ENCODE peak calls at places on chromosomes 13 and 19, in seven cellular contexts. E, R, Q, X, Y, T and U are unnamed samples.

GRCh38 chr13:24680258-24680920 is at the start of gene ATP12A:
- DNase-seq in E (no peak), R (no peak), Q (no peak), X (no peak), Y (peak), T (no peak), U (no peak)

GRCh38 chr19:38264486-38265212 is at the start of gene SPINT2:
- DNase-seq in E (no peak), R (no peak), Q (no peak), X (no peak), Y (peak), T (no peak), U (no peak)

GRCh38 chr19:12606796-12607195 is 3.8 kb downstream of the ZNF490 start:
- DNase-seq in E (no peak), R (no peak), Q (no peak), X (no peak), Y (no peak), T (no peak), U (no peak)

GRCh38 chr13:110358381-110358780 is 51.3 kb downstream of the COL4A2 start:
- DNase-seq in E (no peak), R (no peak), Q (no peak), X (no peak), Y (no peak), T (no peak), U (no peak)

GRCh38 chr13:24742294-24742693 is 21.7 kb upstream of the RNF17 start:
- DNase-seq in E (no peak), R (peak), Q (no peak), X (no peak), Y (no peak), T (no peak), U (no peak)

GRCh38 chr13:85367887-85368286 is 431.3 kb downstream of the SLITRK6 start:
- DNase-seq in E (no peak), R (peak), Q (no peak), X (no peak), Y (no peak), T (peak), U (no peak)

GRCh38 chr13:98105929-98106336 is 37.0 kb upstream of the FARP1 start:
- DNase-seq in E (no peak), R (peak), Q (no peak), X (peak), Y (no peak), T (peak), U (no peak)

GRCh38 chr19:34241513-34242337 is 12.6 kb upstream of the GARRE1 start:
- DNase-seq in E (no peak), R (peak), Q (peak), X (no peak), Y (peak), T (no peak), U (no peak)

GRCh38 chr19:16048583-16048982 is 27.7 kb upstream of the TPM4 start:
- DNase-seq in E (no peak), R (no peak), Q (no peak), X (no peak), Y (no peak), T (no peak), U (no peak)

GRCh38 chr13:57075588-57075987 is 65.1 kb upstream of the PRR20A start:
- DNase-seq in E (no peak), R (no peak), Q (no peak), X (no peak), Y (no peak), T (no peak), U (no peak)

GRCh38 chr19:4140237-4140711 is 13.2 kb upstream of the CREB3L3 start:
- DNase-seq in E (no peak), R (peak), Q (peak), X (peak), Y (no peak), T (peak), U (no peak)

GRCh38 chr13:112885782-112886268 is 83.2 kb upstream of the MCF2L start:
- DNase-seq in E (no peak), R (peak), Q (peak), X (peak), Y (peak), T (peak), U (peak)

GRCh38 chr19:55694241-55694655 is 19.2 kb downstream of the EPN1 start:
- DNase-seq in E (no peak), R (no peak), Q (no peak), X (peak), Y (no peak), T (no peak), U (peak)

GRCh38 chr13:113945857-113946408 is 27.9 kb downstream of the C13orf46 start:
- DNase-seq in E (no peak), R (no peak), Q (no peak), X (no peak), Y (no peak), T (no peak), U (no peak)

GRCh38 chr13:30889196-30889690 is 16.8 kb upstream of the MEDAG start:
- DNase-seq in E (no peak), R (no peak), Q (no peak), X (no peak), Y (no peak), T (no peak), U (no peak)

GRCh38 chr19:6378498-6378897 is 2.8 kb upstream of the PSPN start:
- DNase-seq in E (no peak), R (no peak), Q (no peak), X (no peak), Y (no peak), T (no peak), U (no peak)

GRCh38 chr19:6041071-6041470 is 63.1 kb upstream of the RANBP3 start:
- DNase-seq in E (no peak), R (no peak), Q (no peak), X (no peak), Y (no peak), T (no peak), U (peak)

GRCh38 chr19:50333737-50334617 is 4.8 kb upstream of the KCNC3 start:
- DNase-seq in E (no peak), R (no peak), Q (peak), X (peak), Y (peak), T (peak), U (peak)

GRCh38 chr13:24738366-24738847 is 25.6 kb upstream of the RNF17 start:
- DNase-seq in E (no peak), R (no peak), Q (no peak), X (no peak), Y (no peak), T (no peak), U (no peak)

GRCh38 chr13:32125746-32126145 is 94.2 kb downstream of the FRY start:
- DNase-seq in E (no peak), R (no peak), Q (no peak), X (no peak), Y (no peak), T (no peak), U (no peak)

GRCh38 chr19:9296336-9296735 is 13.3 kb downstream of the ZNF699 start:
- DNase-seq in E (no peak), R (no peak), Q (no peak), X (no peak), Y (no peak), T (peak), U (no peak)

GRCh38 chr13:76965759-76966421 is 17.6 kb downstream of the ACOD1 start:
- DNase-seq in E (no peak), R (peak), Q (no peak), X (peak), Y (no peak), T (peak), U (no peak)

GRCh38 chr13:93227906-93228801 is 1.5 kb downstream of the GPC6 start:
- DNase-seq in E (no peak), R (peak), Q (peak), X (peak), Y (peak), T (peak), U (no peak)

GRCh38 chr19:39502640-39503417 is 4.1 kb downstream of the DLL3 start:
- DNase-seq in E (no peak), R (peak), Q (peak), X (peak), Y (peak), T (peak), U (no peak)

GRCh38 chr19:4051175-4052101 is 15.3 kb downstream of the ZBTB7A start:
- DNase-seq in E (no peak), R (no peak), Q (peak), X (no peak), Y (no peak), T (peak), U (no peak)

GRCh38 chr13:22176968-22177545 is 506.2 kb downstream of the FGF9 start:
- DNase-seq in E (no peak), R (no peak), Q (no peak), X (no peak), Y (no peak), T (no peak), U (no peak)

GRCh38 chr13:106573855-106574254 is 5.9 kb upstream of the ARGLU1 start:
- DNase-seq in E (no peak), R (no peak), Q (no peak), X (peak), Y (no peak), T (peak), U (no peak)

GRCh38 chr19:44620667-44621066 is 7.3 kb downstream of the IGSF23 start:
- DNase-seq in E (no peak), R (no peak), Q (no peak), X (no peak), Y (no peak), T (peak), U (no peak)

GRCh38 chr19:44618640-44619357 is 5.4 kb downstream of the IGSF23 start:
- DNase-seq in E (no peak), R (no peak), Q (no peak), X (no peak), Y (no peak), T (no peak), U (no peak)

GRCh38 chr19:44623626-44624025 is 10.3 kb downstream of the IGSF23 start:
- DNase-seq in E (no peak), R (no peak), Q (no peak), X (no peak), Y (no peak), T (no peak), U (no peak)

GRCh38 chr19:44623080-44623479 is 9.7 kb downstream of the IGSF23 start:
- DNase-seq in E (no peak), R (peak), Q (no peak), X (no peak), Y (no peak), T (peak), U (no peak)

GRCh38 chr19:44621367-44621766 is 8.0 kb downstream of the IGSF23 start:
- DNase-seq in E (no peak), R (no peak), Q (no peak), X (no peak), Y (no peak), T (no peak), U (no peak)
- TF ChIP-seq CTCF in E (no peak), R (no peak), Q (no peak), X (no peak), Y (no peak), T (no peak), U (no peak)

GRCh38 chr13:91154553-91154952 is 192.9 kb upstream of the MIR17HG start:
- DNase-seq in E (no peak), R (peak), Q (no peak), X (no peak), Y (no peak), T (peak), U (no peak)

GRCh38 chr13:91155512-91156114 is 191.9 kb upstream of the MIR17HG start:
- DNase-seq in E (no peak), R (no peak), Q (no peak), X (no peak), Y (no peak), T (no peak), U (no peak)

GRCh38 chr13:91154954-91155353 is 192.5 kb upstream of the MIR17HG start:
- DNase-seq in E (no peak), R (no peak), Q (no peak), X (no peak), Y (no peak), T (no peak), U (no peak)

GRCh38 chr13:91157273-91158014 is 190.0 kb upstream of the MIR17HG start:
- DNase-seq in E (no peak), R (no peak), Q (no peak), X (no peak), Y (no peak), T (no peak), U (no peak)

GRCh38 chr13:91158015-91158390 is 189.5 kb upstream of the MIR17HG start:
- DNase-seq in E (no peak), R (peak), Q (no peak), X (no peak), Y (no peak), T (no peak), U (no peak)
- TF ChIP-seq CTCF in E (no peak), R (peak), Q (no peak), X (peak), Y (peak), T (no peak), U (peak)

GRCh38 chr13:66468656-66469055 is 761.5 kb downstream of the PCDH9 start:
- DNase-seq in E (no peak), R (no peak), Q (no peak), X (no peak), Y (no peak), T (peak), U (no peak)

DNA sequence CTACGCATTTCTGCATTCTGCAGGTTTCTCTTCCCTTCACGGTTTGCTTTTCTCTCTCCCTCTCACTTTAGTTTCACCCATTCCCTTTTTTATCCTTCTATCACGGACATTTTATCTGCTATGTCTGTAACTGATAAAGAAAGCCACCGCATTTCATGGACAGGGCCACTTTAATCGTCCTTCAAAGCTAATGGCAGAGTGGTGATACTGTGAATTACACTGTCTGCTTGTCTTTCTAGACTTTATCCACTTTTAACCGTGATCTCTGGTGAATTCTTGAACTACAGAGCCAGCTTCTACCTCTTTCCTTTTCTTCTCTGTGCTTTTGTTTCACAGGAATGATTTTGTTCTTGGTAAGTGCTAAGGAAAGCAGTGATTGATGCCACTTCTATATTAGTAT is 760.4 kb downstream of the PCDH9 start:
- DNase-seq in E (no peak), R (no peak), Q (no peak), X (no peak), Y (no peak), T (no peak), U (no peak)
- TF ChIP-seq CTCF in E (no peak), R (no peak), Q (no peak), X (no peak), Y (no peak), T (no peak), U (no peak)

GRCh38 chr13:109332501-109333499 is 453.6 kb downstream of the IRS2 start:
- DNase-seq in E (no peak), R (no peak), Q (no peak), X (no peak), Y (no peak), T (no peak), U (no peak)
- TF ChIP-seq CTCF in E (no peak), R (no peak), Q (no peak), X (no peak), Y (no peak), T (no peak), U (no peak)

DNA sequence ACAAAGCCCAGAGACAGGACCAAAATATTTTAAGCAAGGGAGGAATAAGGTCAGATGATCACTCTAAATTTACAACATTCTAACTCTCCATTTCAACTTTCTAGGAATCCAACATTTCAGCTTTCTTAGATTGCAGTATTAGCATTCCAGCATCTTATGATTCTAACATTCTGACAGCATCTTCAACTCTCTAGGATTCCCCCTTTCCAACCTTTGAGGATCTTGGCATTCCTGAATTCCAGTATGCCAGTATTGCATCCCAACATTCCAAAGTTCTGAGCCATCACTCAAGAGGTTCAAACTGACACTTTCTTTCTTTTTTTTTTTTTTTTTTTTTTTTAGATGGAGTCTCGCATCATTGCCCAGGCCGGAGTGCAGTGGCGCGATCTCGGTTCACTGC is 13.8 kb downstream of the TGFB1 start:
- DNase-seq in E (no peak), R (no peak), Q (peak), X (no peak), Y (no peak), T (peak), U (no peak)
- TF ChIP-seq CTCF in E (no peak), R (no peak), Q (no peak), X (no peak), Y (no peak), T (no peak), U (no peak)

GRCh38 chr13:50990050-50990449 is 80.5 kb downstream of the RNASEH2B start:
- DNase-seq in E (no peak), R (no peak), Q (no peak), X (no peak), Y (no peak), T (no peak), U (no peak)

GRCh38 chr13:50990540-50991506 is 81.2 kb downstream of the RNASEH2B start:
- DNase-seq in E (no peak), R (peak), Q (no peak), X (peak), Y (no peak), T (peak), U (no peak)

GRCh38 chr13:50993371-50993770 is 83.8 kb downstream of the RNASEH2B start:
- DNase-seq in E (no peak), R (no peak), Q (no peak), X (no peak), Y (no peak), T (no peak), U (no peak)

GRCh38 chr13:50991624-50992610 is 82.3 kb downstream of the RNASEH2B start:
- DNase-seq in E (no peak), R (no peak), Q (no peak), X (no peak), Y (no peak), T (no peak), U (no peak)

DNA sequence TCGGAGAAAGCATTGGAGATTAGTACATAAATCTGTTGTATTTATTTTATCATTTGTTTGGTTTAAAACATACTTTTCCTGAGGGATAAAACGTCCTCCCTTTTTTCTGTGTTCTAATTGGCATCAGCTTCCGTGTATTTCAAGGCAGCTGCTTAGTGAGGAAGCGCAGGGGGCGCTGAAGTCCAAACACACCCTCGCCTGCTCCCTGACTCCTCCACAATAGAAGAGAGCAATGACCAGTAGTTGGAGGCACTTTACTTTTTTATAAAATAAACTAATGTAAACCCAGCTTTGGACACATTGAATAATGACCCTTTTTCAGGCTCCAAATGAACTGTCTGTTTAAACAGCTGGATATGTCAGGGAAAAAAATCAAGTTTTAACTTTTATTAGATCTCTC is 79.9 kb downstream of the RNASEH2B start:
- DNase-seq in E (no peak), R (peak), Q (peak), X (no peak), Y (no peak), T (no peak), U (no peak)
- TF ChIP-seq CTCF in E (peak), R (peak), Q (no peak), X (peak), Y (peak), T (peak), U (peak)

GRCh38 chr19:17183858-17184271 is 31.3 kb upstream of the USE1 start:
- DNase-seq in E (no peak), R (no peak), Q (no peak), X (no peak), Y (no peak), T (no peak), U (no peak)

GRCh38 chr19:17183271-17183757 is 31.8 kb upstream of the USE1 start:
- DNase-seq in E (no peak), R (no peak), Q (no peak), X (no peak), Y (no peak), T (no peak), U (no peak)

GRCh38 chr19:17180997-17181702 is 34.0 kb upstream of the USE1 start:
- DNase-seq in E (no peak), R (no peak), Q (no peak), X (no peak), Y (no peak), T (no peak), U (no peak)

GRCh38 chr19:17184381-17184841 is 30.7 kb upstream of the USE1 start:
- DNase-seq in E (no peak), R (no peak), Q (no peak), X (no peak), Y (no peak), T (no peak), U (no peak)

DNA sequence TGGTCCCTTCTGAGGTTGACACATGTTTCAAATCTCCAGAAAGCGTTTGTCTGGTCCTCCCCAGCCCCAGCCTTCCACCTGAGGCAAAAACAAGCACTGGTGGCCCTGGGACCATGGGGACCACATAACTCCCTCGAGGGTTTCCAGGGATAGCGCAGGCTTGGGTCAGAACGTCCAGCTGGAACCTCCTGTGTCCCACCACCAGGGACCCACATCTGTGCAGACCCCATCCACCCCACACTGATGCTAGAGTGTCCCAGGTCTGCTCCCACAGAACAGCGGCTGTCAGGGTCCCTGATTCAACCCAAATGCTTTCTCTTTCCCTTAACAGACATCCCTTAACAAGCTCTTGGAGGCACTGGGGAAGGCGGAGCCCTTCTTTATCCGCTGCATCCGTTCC is 29.6 kb upstream of the USE1 start:
- DNase-seq in E (no peak), R (no peak), Q (no peak), X (no peak), Y (no peak), T (no peak), U (no peak)
- TF ChIP-seq CTCF in E (no peak), R (no peak), Q (no peak), X (no peak), Y (no peak), T (no peak), U (no peak)

GRCh38 chr19:32357720-32358119 is 12.3 kb downstream of the ZNF507 start:
- DNase-seq in E (no peak), R (peak), Q (peak), X (no peak), Y (no peak), T (no peak), U (no peak)
- TF ChIP-seq CTCF in E (no peak), R (peak), Q (peak), X (peak), Y (peak), T (peak), U (peak)

GRCh38 chr19:45884682-45885555 is 1.0 kb downstream of the IRF2BP1 start:
- DNase-seq in E (no peak), R (no peak), Q (no peak), X (peak), Y (no peak), T (no peak), U (no peak)

GRCh38 chr19:45887311-45887710 is 1.4 kb upstream of the IRF2BP1 start:
- DNase-seq in E (no peak), R (no peak), Q (no peak), X (no peak), Y (no peak), T (no peak), U (no peak)

GRCh38 chr19:45883881-45884681 is 1.9 kb downstream of the IRF2BP1 start:
- DNase-seq in E (no peak), R (no peak), Q (no peak), X (peak), Y (no peak), T (no peak), U (peak)

GRCh38 chr19:45886427-45887310 is 728 bp upstream of the IRF2BP1 start:
- DNase-seq in E (no peak), R (peak), Q (peak), X (peak), Y (peak), T (peak), U (peak)

GRCh38 chr19:45885556-45886426 is at the start of gene IRF2BP1:
- DNase-seq in E (no peak), R (peak), Q (peak), X (peak), Y (peak), T (peak), U (peak)
- TF ChIP-seq CTCF in E (no peak), R (no peak), Q (no peak), X (no peak), Y (no peak), T (no peak), U (peak)